ENCODE peak calls at places on chromosomes 11 and 22, in four cellular contexts. One of them, this sample, is unnamed.

GRCh38 chr11:119166368-119167076 is 2.0 kb upstream of the NLRX1 start:
- DNase-seq in K562: no peak
- DNase-seq in GM12891: no peak
- DNase-seq in GM12878: no peak
- DNase-seq in this sample: no peak

GRCh38 chr11:76823481-76824028 is 37.2 kb upstream of the ACER3 start:
- DNase-seq in K562: peak; percentile 79
- DNase-seq in GM12891: no peak
- DNase-seq in GM12878: no peak
- DNase-seq in this sample: peak; percentile 34

GRCh38 chr11:103703437-103703836 is 333.0 kb upstream of the DDI1 start:
- DNase-seq in K562: no peak
- DNase-seq in GM12891: no peak
- DNase-seq in GM12878: no peak
- DNase-seq in this sample: no peak

GRCh38 chr22:47126344-47126811 is 363.9 kb downstream of the TBC1D22A start:
- DNase-seq in K562: no peak
- DNase-seq in GM12891: no peak
- DNase-seq in GM12878: no peak
- DNase-seq in this sample: no peak

GRCh38 chr11:108775324-108775723 is 110.5 kb downstream of the DDX10 start:
- DNase-seq in K562: no peak
- DNase-seq in GM12891: no peak
- DNase-seq in GM12878: no peak
- DNase-seq in this sample: no peak

GRCh38 chr22:19559324-19559811 is 35.2 kb upstream of the CLDN5 start:
- DNase-seq in K562: peak; percentile 58
- DNase-seq in GM12891: no peak
- DNase-seq in GM12878: no peak
- DNase-seq in this sample: no peak

GRCh38 chr11:44564198-44564597 is 1.3 kb upstream of the CD82 start:
- DNase-seq in K562: peak; percentile 2
- DNase-seq in GM12891: no peak
- DNase-seq in GM12878: no peak
- DNase-seq in this sample: no peak

GRCh38 chr11:122668562-122669090 is 13.1 kb downstream of the UBASH3B start:
- DNase-seq in K562: no peak
- DNase-seq in GM12891: no peak
- DNase-seq in GM12878: no peak
- DNase-seq in this sample: no peak

GRCh38 chr22:36862251-36863242 is 1.7 kb downstream of the NCF4 start:
- DNase-seq in K562: no peak
- DNase-seq in GM12891: peak; percentile 57
- DNase-seq in GM12878: peak; percentile 73
- DNase-seq in this sample: peak; percentile 98

GRCh38 chr11:130721736-130722135 is 194.5 kb downstream of the SNX19 start:
- DNase-seq in K562: no peak
- DNase-seq in GM12891: no peak
- DNase-seq in GM12878: no peak
- DNase-seq in this sample: no peak

GRCh38 chr11:105611414-105611813 is 1.5 kb downstream of the GRIA4 start:
- DNase-seq in K562: no peak
- DNase-seq in GM12891: no peak
- DNase-seq in GM12878: no peak
- DNase-seq in this sample: no peak

GRCh38 chr22:49019737-49020136 is 807.9 kb downstream of the BRD1 start:
- DNase-seq in K562: no peak
- DNase-seq in GM12891: no peak
- DNase-seq in GM12878: no peak
- DNase-seq in this sample: no peak
- TF ChIP-seq SPI1 in K562: no peak
- TF ChIP-seq SPI1 in GM12891: no peak
- TF ChIP-seq SPI1 in GM12878: no peak
- TF ChIP-seq SPI1 in this sample: no peak

GRCh38 chr11:115581871-115582639 is 77.8 kb upstream of the CADM1 start:
- DNase-seq in K562: no peak
- DNase-seq in GM12891: no peak
- DNase-seq in GM12878: no peak
- DNase-seq in this sample: no peak
- TF ChIP-seq SPI1 in K562: no peak
- TF ChIP-seq SPI1 in GM12891: no peak
- TF ChIP-seq SPI1 in GM12878: no peak
- TF ChIP-seq SPI1 in this sample: no peak

DNA sequence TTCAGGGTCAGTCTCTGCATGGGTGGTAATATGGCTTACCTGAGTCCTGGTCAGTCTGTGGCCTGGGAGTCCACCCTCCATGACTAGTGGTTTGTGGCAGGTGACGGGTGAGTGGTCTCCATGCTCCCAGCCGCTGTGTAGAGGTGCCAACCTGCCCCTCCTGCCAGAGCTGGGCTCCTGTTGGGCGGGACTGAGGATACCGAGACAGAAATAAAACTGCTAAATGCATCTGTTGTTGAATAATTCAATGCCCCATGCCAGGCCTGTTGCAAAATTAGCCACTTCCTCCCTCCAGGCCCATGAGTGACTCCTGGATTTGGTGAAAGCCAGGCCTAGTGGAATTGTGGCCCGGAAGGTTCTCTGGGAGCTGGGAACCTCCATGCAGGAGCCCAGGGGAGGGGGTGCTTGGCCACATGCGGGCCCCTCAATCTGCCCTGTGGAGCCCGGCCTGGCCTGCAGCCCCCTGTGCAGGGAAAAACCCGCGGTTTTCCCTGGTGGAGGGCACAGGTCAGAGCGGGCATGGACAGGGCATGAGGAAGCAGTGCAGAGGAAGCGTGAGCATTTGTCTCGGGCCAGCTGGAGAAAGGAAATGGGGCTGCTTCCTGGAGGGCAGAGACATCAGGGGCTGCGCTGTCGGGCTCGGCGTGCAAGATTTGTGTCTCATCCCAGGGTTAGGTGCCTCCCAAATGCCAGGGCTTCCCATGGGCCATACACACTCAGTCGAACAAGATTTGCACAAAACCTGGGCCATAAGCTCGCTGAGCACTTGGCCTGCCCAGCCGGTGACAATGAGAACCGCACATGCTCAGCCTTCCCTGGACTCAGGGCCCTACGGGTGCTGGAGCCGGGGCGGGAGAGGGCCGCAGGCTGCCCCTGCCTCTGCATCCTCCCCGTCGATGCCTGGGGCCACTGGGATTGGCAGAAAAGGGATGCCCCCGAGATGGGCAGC is 66.9 kb downstream of the KCNQ1 start:
- DNase-seq in K562: peak; percentile 5
- DNase-seq in GM12891: peak; percentile 15
- DNase-seq in GM12878: no peak
- DNase-seq in this sample: peak; percentile 43
- TF ChIP-seq SPI1 in K562: no peak
- TF ChIP-seq SPI1 in GM12891: no peak
- TF ChIP-seq SPI1 in GM12878: no peak
- TF ChIP-seq SPI1 in this sample: peak; percentile 90

DNA sequence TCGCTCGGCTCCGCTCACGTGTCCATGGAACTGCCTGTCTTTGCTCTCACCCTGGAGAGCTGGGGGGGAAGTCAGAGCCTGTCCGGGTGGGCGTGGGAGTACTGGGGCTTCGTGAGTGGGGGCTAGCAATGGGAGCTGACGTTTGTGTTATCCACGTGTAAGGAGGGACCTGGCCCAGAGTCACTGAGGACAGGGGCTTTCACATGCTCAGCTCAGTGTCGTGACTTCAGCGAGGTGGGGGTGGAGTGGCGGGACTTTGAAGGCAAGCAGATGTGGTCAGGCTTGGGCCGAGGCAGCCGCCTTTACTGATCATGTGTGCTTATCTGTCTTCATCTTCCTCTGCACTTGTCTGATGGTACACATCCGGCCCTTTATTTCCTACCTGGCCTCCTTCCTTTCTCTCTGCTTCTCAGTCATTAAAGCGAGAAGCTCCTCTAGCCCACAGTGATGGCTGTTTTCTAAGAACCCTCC is 113.1 kb upstream of the NNMT start:
- DNase-seq in K562: peak; percentile 29
- DNase-seq in GM12891: no peak
- DNase-seq in GM12878: no peak
- DNase-seq in this sample: peak; percentile 66
- TF ChIP-seq SPI1 in K562: no peak
- TF ChIP-seq SPI1 in GM12891: no peak
- TF ChIP-seq SPI1 in GM12878: no peak
- TF ChIP-seq SPI1 in this sample: no peak

GRCh38 chr11:33044281-33044680 is 4.9 kb downstream of the TCP11L1 start:
- DNase-seq in K562: no peak
- DNase-seq in GM12891: no peak
- DNase-seq in GM12878: no peak
- DNase-seq in this sample: no peak
- TF ChIP-seq SPI1 in K562: no peak
- TF ChIP-seq SPI1 in GM12891: no peak
- TF ChIP-seq SPI1 in GM12878: no peak
- TF ChIP-seq SPI1 in this sample: no peak

DNA sequence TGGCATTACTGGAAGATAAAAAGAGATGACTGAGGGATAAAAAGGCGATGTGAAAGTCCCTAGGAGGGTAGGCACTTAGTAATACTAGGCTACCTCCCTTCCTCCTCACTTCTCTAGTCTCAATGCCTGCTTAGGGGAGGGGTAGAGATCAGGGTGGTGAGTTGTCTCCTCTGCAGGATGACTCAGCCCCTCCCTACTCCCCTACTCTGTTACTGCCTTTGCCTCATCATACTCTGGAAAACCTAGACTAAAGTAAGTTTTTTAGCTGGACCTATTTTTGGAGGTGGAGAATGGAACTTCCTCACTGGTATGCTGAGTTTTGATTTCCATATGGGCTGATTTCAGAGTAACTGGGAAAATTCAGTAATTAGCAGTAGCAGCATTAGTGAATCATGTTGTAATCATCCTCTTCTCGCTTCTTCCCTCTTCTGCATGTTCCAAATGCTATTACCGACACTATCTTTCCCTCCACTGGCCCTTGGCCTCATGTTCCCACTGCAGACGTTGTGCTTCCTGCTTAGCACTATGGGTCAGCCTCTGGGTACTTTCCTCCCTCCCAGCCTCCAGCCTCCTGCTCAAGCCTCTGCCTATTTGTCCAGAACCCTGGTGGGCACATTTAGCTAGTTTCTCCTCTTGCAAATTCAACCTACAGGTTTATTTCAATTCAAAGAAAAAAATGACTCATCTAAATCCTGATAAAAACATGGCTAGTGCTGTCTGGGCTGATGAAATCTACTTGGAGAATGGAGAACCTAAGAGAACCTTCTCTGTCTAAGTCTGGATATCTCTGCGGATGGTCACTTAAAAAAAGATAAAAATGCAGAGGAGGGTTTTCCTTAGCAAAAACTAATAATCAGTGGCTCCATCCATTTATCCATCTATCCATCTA is 281.7 kb downstream of the ST3GAL4 start:
- DNase-seq in K562: no peak
- DNase-seq in GM12891: no peak
- DNase-seq in GM12878: no peak
- DNase-seq in this sample: no peak
- TF ChIP-seq SPI1 in K562: no peak
- TF ChIP-seq SPI1 in GM12891: no peak
- TF ChIP-seq SPI1 in GM12878: no peak
- TF ChIP-seq SPI1 in this sample: no peak

DNA sequence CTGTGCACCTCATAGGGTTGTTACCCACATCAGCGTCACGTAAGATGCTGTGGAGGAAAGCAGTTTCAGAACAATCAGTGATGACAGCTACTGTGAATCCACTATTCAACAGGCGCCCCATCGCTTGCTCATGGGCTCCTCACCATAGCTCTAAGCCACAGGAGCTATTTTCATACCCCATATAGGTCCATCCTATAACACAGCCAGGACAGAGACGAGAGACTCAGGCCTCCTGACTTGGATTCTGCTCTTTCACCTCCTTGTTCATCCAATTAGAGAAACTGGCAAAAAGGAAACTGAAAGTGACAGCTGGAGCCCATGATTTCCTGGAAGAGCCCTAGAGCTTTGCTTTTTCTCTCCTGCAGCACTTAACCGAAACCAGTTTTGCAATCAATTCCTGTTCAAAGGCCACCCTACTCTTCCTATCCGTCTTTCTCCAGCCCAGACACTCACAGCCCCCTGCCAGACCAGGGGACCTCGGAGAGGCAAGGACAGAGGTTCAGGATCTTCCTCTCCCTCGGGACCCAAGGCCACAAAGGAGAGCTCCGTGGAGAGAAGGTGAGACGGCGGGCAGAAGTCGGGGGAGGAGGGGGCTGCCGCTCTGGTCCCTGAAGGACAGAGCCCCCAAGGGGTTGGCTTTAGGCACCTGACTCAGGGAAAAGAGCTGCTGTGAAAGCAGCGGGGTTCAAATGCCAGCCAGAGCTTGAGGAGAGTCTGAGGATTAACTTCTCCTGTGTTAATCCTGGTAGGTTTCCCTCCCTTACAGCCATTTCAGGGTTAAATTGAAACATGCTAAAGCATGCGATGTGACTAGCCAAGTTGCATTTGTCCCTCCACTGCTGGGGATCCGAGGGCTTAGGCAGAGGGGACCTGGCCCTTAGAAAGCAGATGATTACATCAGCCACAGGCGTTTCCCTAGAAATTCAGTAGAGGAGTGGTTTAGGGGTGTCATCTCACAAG is at the start of gene APOL6:
- DNase-seq in K562: no peak
- DNase-seq in GM12891: peak; percentile 43
- DNase-seq in GM12878: peak; percentile 65
- DNase-seq in this sample: peak; percentile 54
- TF ChIP-seq SPI1 in K562: no peak
- TF ChIP-seq SPI1 in GM12891: no peak
- TF ChIP-seq SPI1 in GM12878: no peak
- TF ChIP-seq SPI1 in this sample: no peak

DNA sequence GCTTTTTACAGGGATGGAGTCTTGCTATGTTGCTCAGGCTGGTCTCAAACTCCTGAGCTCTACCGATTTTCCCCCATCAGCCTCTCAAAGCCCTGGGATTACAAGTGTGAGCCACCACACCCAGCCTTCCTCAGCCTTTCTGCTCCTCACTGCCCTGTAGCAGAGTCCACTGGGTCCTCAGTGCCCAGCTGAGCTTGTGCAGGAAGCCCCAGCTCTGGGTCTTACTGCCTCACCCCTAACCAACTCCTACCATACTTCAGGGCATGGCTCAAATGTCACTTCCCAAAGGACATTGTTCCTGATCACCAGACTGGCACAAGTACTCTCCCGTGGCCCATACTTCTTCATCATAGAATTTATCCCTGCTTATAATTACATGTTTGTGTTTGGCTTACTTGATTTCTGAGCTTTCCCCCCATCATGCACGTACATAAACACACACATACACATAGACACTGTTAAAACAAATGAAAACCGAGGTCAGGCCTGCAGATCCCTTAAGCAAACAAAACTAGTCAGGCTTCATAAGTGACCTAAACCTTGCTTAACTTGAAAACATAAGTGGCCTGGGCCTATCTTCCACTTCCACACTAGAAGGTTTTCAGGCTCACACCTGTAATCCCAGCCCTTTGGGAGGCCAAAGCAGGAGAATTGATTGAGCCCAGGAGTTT is 14.0 kb upstream of the SLC43A3 start:
- DNase-seq in K562: no peak
- DNase-seq in GM12891: no peak
- DNase-seq in GM12878: no peak
- DNase-seq in this sample: no peak
- TF ChIP-seq SPI1 in K562: no peak
- TF ChIP-seq SPI1 in GM12891: no peak
- TF ChIP-seq SPI1 in GM12878: no peak
- TF ChIP-seq SPI1 in this sample: no peak

This sample was measured in HL-60.